ENCODE peak calls at places on chromosomes 13 and 19, in nine cellular contexts. F, I, U, M, G, J, W, R and E are unnamed samples.

GRCh38 chr19:38875656-38876345 is 2.3 kb downstream of the RINL start:
- DNase-seq in R (no peak), I (no peak), W (no peak), G (no peak), J (no peak), F (no peak), U (no peak), M (no peak), E (no peak)

GRCh38 chr19:17719730-17720486 is 628 bp downstream of the MAP1S start:
- DNase-seq in G (no peak), M (no peak), R (peak), F (no peak), J (no peak), U (no peak), I (no peak), W (no peak), E (no peak)

GRCh38 chr19:40141546-40141945 is 49.7 kb upstream of the MAP3K10 start:
- DNase-seq in F (no peak), G (no peak), I (peak), M (no peak), W (no peak), J (no peak), R (peak), U (no peak), E (no peak)

GRCh38 chr19:18514800-18515682 is 6.8 kb downstream of the ELL start:
- DNase-seq in I (no peak), J (peak), G (peak), F (peak), M (peak), U (peak), R (peak), W (peak), E (peak)

GRCh38 chr19:13025819-13026477 is 30.7 kb downstream of the NFIX start:
- DNase-seq in G (no peak), I (peak), W (no peak), J (no peak), M (no peak), R (no peak), F (no peak), U (no peak), E (no peak)

GRCh38 chr19:46813570-46814358 is 25.4 kb upstream of the SLC1A5 start:
- DNase-seq in M (peak), J (peak), U (peak), W (no peak), I (peak), G (peak), F (peak), R (peak), E (peak)

GRCh38 chr19:56312787-56313343 is 1.8 kb downstream of the ZSCAN5A start:
- DNase-seq in W (no peak), I (no peak), U (no peak), M (no peak), G (no peak), J (no peak), F (no peak), R (no peak), E (no peak)

GRCh38 chr13:42967660-42968059 is 24.4 kb downstream of the EPSTI1 start:
- DNase-seq in R (no peak), J (no peak), F (no peak), G (no peak), W (no peak), I (peak), U (no peak), M (no peak), E (no peak)

GRCh38 chr19:37855098-37855497 is 51.3 kb downstream of the WDR87 start:
- DNase-seq in R (no peak), F (peak), U (peak), I (peak), J (no peak), M (peak), G (peak), W (no peak), E (peak)

GRCh38 chr13:79869326-79869725 is 388.4 kb downstream of the NDFIP2 start:
- DNase-seq in F (no peak), G (peak), M (no peak), U (no peak), J (no peak), I (no peak), W (no peak), R (no peak), E (peak)

GRCh38 chr13:113428871-113429607 is 24.2 kb downstream of the ADPRHL1 start:
- DNase-seq in F (no peak), J (no peak), I (no peak), M (no peak), G (no peak), U (no peak), R (no peak), W (no peak), E (no peak)

GRCh38 chr13:61664821-61665705 is 249.4 kb upstream of the PCDH20 start:
- DNase-seq in G (no peak), J (no peak), F (no peak), R (no peak), W (no peak), M (no peak), I (no peak), U (no peak), E (peak)

GRCh38 chr19:16915734-16916133 is 26.9 kb downstream of the F2RL3 start:
- DNase-seq in J (no peak), G (no peak), U (no peak), R (no peak), I (no peak), W (no peak), M (no peak), F (no peak), E (no peak)

GRCh38 chr19:34316741-34317241 is 48.2 kb upstream of the GPI start:
- DNase-seq in G (peak), R (no peak), J (no peak), F (no peak), M (no peak), I (no peak), W (no peak), U (no peak), E (peak)

GRCh38 chr13:49652691-49653305 is 24.5 kb downstream of the ARL11 start:
- DNase-seq in G (no peak), F (no peak), M (peak), R (no peak), J (no peak), I (no peak), U (no peak), W (peak), E (no peak)

GRCh38 chr13:76758257-76758656 is 127.9 kb downstream of the KCTD12 start:
- DNase-seq in U (no peak), J (no peak), I (peak), F (no peak), W (peak), R (no peak), M (no peak), G (peak), E (no peak)

GRCh38 chr13:99211421-99212035 is 10.9 kb downstream of the UBAC2 start:
- DNase-seq in I (no peak), M (no peak), R (no peak), F (no peak), G (no peak), J (no peak), W (no peak), U (no peak), E (no peak)

GRCh38 chr19:8585894-8586750 is 8.9 kb upstream of the MYO1F start:
- DNase-seq in M (peak), U (no peak), R (peak), I (no peak), J (no peak), W (peak), F (peak), G (no peak), E (no peak)

GRCh38 chr19:36152061-36152885 is at the start of gene COX7A1:
- DNase-seq in F (peak), J (peak), R (no peak), M (peak), I (peak), W (no peak), U (peak), G (peak), E (peak)

GRCh38 chr13:26133851-26134250 is 82.0 kb upstream of the SHISA2 start:
- DNase-seq in J (no peak), U (no peak), G (no peak), F (no peak), I (no peak), W (no peak), R (no peak), M (no peak), E (no peak)

GRCh38 chr19:48568345-48568886 is 16.4 kb downstream of the SULT2B1 start:
- DNase-seq in I (peak), J (peak), W (peak), R (peak), G (peak), F (peak), U (peak), M (peak), E (peak)

GRCh38 chr13:51221674-51222509 is at the start of gene FAM124A:
- DNase-seq in R (no peak), I (no peak), J (peak), W (peak), G (no peak), M (peak), F (peak), U (peak), E (no peak)

GRCh38 chr13:34459856-34460255 is 482.2 kb upstream of the NBEA start:
- DNase-seq in G (no peak), R (no peak), F (no peak), W (no peak), M (no peak), J (no peak), U (no peak), I (no peak), E (no peak)

GRCh38 chr13:75938811-75939525 is 302.8 kb downstream of the LMO7 start:
- DNase-seq in U (no peak), F (no peak), M (no peak), G (no peak), R (no peak), I (peak), J (no peak), W (no peak), E (peak)

GRCh38 chr13:97261254-97262015 is 39.3 kb downstream of the MBNL2 start:
- DNase-seq in I (no peak), W (no peak), J (no peak), G (no peak), M (no peak), F (no peak), R (no peak), U (no peak), E (no peak)

GRCh38 chr13:68019901-68020300 is 789.8 kb upstream of the PCDH9 start:
- DNase-seq in G (no peak), W (no peak), U (no peak), F (no peak), I (no peak), M (no peak), J (no peak), R (no peak), E (no peak)

GRCh38 chr13:113928701-113929627 is 44.9 kb downstream of the C13orf46 start:
- DNase-seq in U (peak), M (peak), I (peak), W (no peak), G (no peak), F (peak), J (peak), R (no peak), E (peak)

GRCh38 chr19:11549386-11549953 is 9.6 kb downstream of the ELOF1 start:
- DNase-seq in J (no peak), F (no peak), M (no peak), I (no peak), G (no peak), U (no peak), W (no peak), R (no peak), E (no peak)

GRCh38 chr19:11552666-11553372 is 6.2 kb downstream of the ELOF1 start:
- DNase-seq in G (no peak), R (no peak), W (no peak), F (no peak), U (no peak), I (no peak), M (no peak), J (no peak), E (no peak)

GRCh38 chr19:11554160-11554559 is 4.9 kb downstream of the ELOF1 start:
- DNase-seq in U (no peak), I (no peak), F (no peak), W (no peak), M (no peak), R (no peak), J (no peak), G (no peak), E (no peak)

GRCh38 chr19:11550265-11550664 is 8.8 kb downstream of the ELOF1 start:
- DNase-seq in I (no peak), M (no peak), W (no peak), J (no peak), R (no peak), U (no peak), F (no peak), G (no peak), E (no peak)

DNA sequence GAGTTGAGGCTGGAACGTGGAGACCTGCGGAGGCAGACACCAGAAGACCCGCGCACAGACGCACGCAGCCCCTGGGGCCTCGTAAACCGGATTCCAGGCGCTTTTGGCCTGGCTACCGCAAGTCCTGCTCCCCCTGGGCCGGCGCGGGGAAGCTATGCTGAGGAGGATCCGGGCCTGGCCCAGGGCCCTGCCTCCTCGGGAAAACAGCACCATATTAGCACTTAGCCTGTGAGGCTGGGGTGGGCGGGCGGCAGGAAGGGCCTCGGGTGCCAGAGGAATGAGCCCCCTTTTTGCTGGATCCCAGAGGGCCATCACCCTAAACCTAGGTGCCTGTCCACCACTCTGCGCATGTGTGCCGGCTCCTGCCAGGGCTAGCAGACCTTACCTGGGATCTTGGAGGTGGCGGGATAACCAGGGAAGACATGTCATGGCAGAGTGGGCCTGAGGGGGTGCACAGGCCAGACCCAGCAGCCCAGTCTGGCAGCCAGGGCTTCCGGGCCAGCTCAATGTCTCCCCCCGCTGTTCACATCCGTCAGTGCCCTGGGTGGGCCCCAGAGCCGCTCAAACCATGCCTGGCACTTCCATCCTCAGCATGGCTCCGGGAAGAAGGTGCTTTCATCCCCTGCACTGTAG is 7.3 kb downstream of the ELOF1 start:
- DNase-seq in I (no peak), J (peak), U (no peak), G (no peak), F (no peak), R (no peak), M (no peak), W (peak), E (no peak)
- TF ChIP-seq CTCF in I (peak), J (no peak), U (peak), G (peak), F (peak), R (no peak), M (peak), W (peak), E (peak)

GRCh38 chr19:3585301-3586123 is at the start of gene GIPC3:
- DNase-seq in I (no peak), J (no peak), R (no peak), G (no peak), U (no peak), F (no peak), W (no peak), M (no peak), E (no peak)
- H3K4me3 ChIP-seq in I (peak), J (peak), R (peak), G (peak), U (peak), F (peak), W (peak), M (no peak), E (peak)

GRCh38 chr19:799076-799881 is 2.0 kb downstream of the PTBP1 start:
- DNase-seq in W (peak), G (no peak), J (no peak), U (peak), F (no peak), I (peak), R (no peak), M (peak), E (peak)
- TF ChIP-seq CTCF in W (peak), G (peak), J (no peak), U (no peak), F (no peak), I (peak), R (no peak), M (peak), E (peak)

DNA sequence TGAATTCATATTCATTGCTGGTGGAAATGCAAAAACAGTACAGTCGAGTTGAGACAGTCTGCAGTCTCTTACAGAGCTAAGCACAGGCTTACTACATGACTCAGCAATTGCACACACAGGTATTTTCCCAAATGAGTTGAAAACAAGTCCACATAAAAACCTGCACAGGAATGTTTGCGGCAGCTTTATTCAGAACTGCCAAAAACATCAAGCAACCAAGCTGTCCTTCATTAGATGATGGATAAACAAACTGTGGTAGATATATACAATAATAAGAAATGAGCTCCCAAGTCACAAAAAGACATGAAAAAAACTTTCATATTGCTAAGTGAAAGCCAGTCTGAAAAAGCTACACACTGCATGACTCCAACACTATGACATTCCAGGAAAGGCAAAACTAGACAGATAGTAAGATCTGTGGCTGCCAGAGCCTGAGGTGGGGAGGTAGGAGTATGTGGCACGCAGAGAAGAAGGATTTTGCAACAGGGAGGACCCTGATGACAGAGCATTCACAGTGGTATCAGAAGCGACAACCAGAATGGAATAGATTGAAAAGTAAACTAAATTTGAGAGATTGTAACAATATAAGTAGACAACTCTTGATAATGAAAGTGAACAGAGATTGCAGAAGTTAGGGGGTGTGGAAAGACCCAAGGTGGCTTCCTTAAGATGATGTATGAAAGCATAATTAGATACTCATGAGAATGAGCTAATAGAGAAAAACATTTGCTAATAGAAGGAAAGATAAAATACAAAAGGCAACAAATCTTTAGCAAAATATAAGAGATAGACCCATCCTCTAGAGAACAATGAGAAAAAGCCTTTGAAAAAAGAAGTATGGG is 52.7 kb downstream of the TSC22D1 start:
- DNase-seq in W (peak), J (no peak), F (no peak), I (peak), G (peak), M (peak), U (no peak), R (no peak), E (peak)
- H3K4me3 ChIP-seq in W (no peak), J (no peak), F (no peak), I (peak), G (no peak), M (no peak), U (no peak), R (no peak), E (no peak)

GRCh38 chr19:51341976-51342580 is at the start of gene VSIG10L:
- DNase-seq in F (no peak), W (no peak), G (no peak), R (no peak), M (no peak), I (no peak), J (no peak), U (no peak), E (no peak)

GRCh38 chr19:51345076-51345620 is 3.2 kb upstream of the VSIG10L start:
- DNase-seq in G (no peak), W (no peak), J (no peak), M (no peak), U (no peak), I (no peak), R (no peak), F (no peak), E (no peak)

GRCh38 chr19:51342631-51343569 is 961 bp upstream of the VSIG10L start:
- DNase-seq in U (no peak), J (no peak), W (no peak), M (no peak), F (no peak), R (no peak), G (no peak), I (no peak), E (no peak)

GRCh38 chr19:51347209-51347928 is 5.4 kb upstream of the VSIG10L start:
- DNase-seq in U (no peak), J (no peak), F (no peak), R (no peak), I (no peak), M (no peak), G (no peak), W (no peak), E (no peak)

GRCh38 chr19:51346742-51347141 is 4.8 kb upstream of the VSIG10L start:
- DNase-seq in M (no peak), G (no peak), F (no peak), I (no peak), W (no peak), R (no peak), J (no peak), U (no peak), E (no peak)
- TF ChIP-seq CTCF in M (no peak), G (peak), F (no peak), I (no peak), W (no peak), R (no peak), J (no peak), U (no peak), E (no peak)

DNA sequence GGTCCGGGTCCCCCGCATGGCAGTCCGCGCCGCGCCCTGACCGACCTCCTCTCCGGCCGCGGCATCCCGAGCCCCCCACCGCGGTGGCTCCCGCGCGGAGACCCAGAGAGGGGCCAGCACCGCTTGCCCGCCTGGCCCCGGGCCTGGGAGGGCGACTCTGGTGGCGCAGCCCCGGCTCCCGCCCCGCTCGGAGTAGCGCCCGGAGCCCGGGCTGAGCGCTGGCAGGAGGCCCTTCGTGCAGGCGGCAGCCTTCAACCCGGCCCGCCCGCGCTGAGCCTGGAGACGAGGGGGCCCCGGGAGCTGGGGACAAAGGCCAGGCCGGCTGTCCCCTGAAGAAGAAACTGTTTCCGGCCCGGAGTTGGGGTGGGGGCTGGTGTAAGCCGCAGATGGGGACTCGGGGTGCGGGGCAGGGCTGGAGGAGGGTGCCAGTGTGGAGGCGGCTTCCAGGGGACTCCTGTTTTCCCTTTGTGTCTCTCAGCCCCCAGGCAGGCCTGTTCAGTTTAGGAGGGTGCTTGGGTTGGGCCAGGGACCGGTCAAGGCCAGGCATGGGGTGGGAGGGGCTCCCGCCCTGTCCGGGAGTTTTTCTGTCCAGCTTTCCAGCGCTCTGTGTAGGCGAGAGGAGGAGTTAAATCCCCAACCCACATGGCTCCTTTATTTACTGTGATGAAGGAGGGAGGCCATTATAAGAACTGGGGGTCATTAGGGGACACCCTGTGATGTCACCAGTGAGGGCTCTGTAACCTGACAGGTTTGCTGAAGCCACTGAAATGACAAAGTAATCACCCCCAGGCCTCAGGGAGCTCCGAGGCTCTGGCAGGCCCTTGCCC is 967 bp downstream of the LRP3 start:
- DNase-seq in F (no peak), R (no peak), I (peak), U (no peak), G (no peak), J (peak), M (peak), W (peak), E (peak)
- H3K4me3 ChIP-seq in F (peak), R (peak), I (peak), U (peak), G (peak), J (peak), M (peak), W (peak), E (peak)

GRCh38 chr13:45492538-45492937 is 27.8 kb downstream of the COG3 start:
- DNase-seq in J (no peak), F (no peak), U (no peak), G (no peak), M (peak), W (no peak), I (peak), R (no peak), E (peak)

DNA sequence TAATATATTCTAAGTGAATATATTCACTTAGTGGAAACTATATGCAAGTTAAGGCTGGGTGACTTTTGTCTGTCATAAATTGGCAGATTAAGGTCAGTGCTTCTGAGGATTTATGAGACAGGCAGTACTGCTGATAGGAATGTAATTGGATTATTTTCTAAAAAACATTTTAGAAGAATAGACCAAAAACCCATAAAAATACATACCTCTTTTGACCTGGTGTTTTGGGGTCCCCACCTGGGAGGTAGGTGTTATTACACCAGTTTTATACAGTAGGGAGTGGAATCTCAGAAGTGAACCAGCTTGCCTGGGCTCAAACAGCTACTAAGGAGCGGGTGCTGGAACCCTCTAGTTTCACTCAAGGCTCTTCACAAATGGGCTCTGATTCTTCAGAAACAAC is 25.3 kb downstream of the COG3 start:
- DNase-seq in M (no peak), G (no peak), I (no peak), R (no peak), W (peak), U (no peak), F (no peak), J (no peak), E (no peak)
- TF ChIP-seq CTCF in M (no peak), G (no peak), I (no peak), R (no peak), W (no peak), U (peak), F (peak), J (no peak), E (peak)